ENCODE peak calls at places on chromosomes 12 and 14, in nine cellular contexts. R is H1, O is omental fat pad, W is fibroblast of lung, Y is choroid plexus epithelial cell, B is left lung, S is endothelial cell, U is GM12878, Q is cardiac fibroblast. K is an unnamed sample.

GRCh38 chr12:64461634-64462414 is 9.9 kb downstream of the TBK1 start:
- DNase-seq in R (no peak), W (peak), Q (peak), Y (peak), S (no peak), B (no peak), U (no peak), O (no peak), K (no peak)

GRCh38 chr12:93377252-93377542 is 528 bp upstream of the NUDT4 start:
- DNase-seq in Q (no peak), B (no peak), Y (no peak), S (no peak), O (no peak), W (no peak), R (no peak), U (no peak), K (no peak)

GRCh38 chr14:45400509-45400908 is 147.5 kb upstream of the MIS18BP1 start:
- DNase-seq in R (no peak), W (no peak), Q (no peak), S (no peak), Y (no peak), O (no peak), U (no peak), B (no peak), K (no peak)

GRCh38 chr12:116164263-116164817 is 113.2 kb downstream of the MED13L start:
- DNase-seq in B (no peak), U (no peak), S (no peak), Q (no peak), O (no peak), Y (peak), W (peak), R (no peak), K (no peak)

GRCh38 chr12:54701940-54702592 is 53.9 kb upstream of the DCD start:
- DNase-seq in R (no peak), O (no peak), U (no peak), Y (peak), W (peak), B (no peak), Q (peak), S (no peak), K (no peak)

GRCh38 chr14:71322660-71323250 is 415.5 kb downstream of the PCNX1 start:
- DNase-seq in Y (peak), B (no peak), U (peak), R (no peak), Q (peak), S (no peak), W (peak), O (no peak), K (no peak)

GRCh38 chr14:52640137-52640536 is 55.2 kb downstream of the ERO1A start:
- DNase-seq in R (no peak), S (no peak), Q (no peak), Y (no peak), W (no peak), O (no peak), B (no peak), U (no peak), K (no peak)

GRCh38 chr12:8563383-8563782 is 22.7 kb upstream of the CLEC4E start:
- DNase-seq in U (no peak), O (no peak), Q (no peak), R (no peak), S (no peak), B (no peak), Y (no peak), W (no peak), K (no peak)

GRCh38 chr12:112446008-112446725 is 27.4 kb downstream of the PTPN11 start:
- DNase-seq in S (no peak), W (no peak), Y (no peak), Q (no peak), B (no peak), R (no peak), O (no peak), U (no peak), K (no peak)

GRCh38 chr12:64670856-64671639 is 60.8 kb downstream of the RASSF3 start:
- DNase-seq in W (peak), B (no peak), O (no peak), U (no peak), R (no peak), S (no peak), Q (peak), Y (peak), K (no peak)

GRCh38 chr14:29817767-29818166 is 109.9 kb downstream of the PRKD1 start:
- DNase-seq in Q (no peak), R (no peak), Y (no peak), B (no peak), W (no peak), O (no peak), U (no peak), S (no peak), K (no peak)

GRCh38 chr14:101254805-101255764 is 306.2 kb upstream of the DIO3 start:
- DNase-seq in R (no peak), U (no peak), W (peak), O (no peak), S (no peak), Q (no peak), B (no peak), Y (no peak), K (no peak)

GRCh38 chr14:104706733-104707628 is 17.0 kb upstream of the ADSS1 start:
- DNase-seq in O (no peak), B (no peak), U (no peak), W (no peak), Y (no peak), Q (no peak), R (no peak), S (no peak), K (no peak)

GRCh38 chr14:104707629-104708595 is 16.1 kb upstream of the ADSS1 start:
- DNase-seq in S (no peak), Y (no peak), R (no peak), O (no peak), U (no peak), B (no peak), W (no peak), Q (no peak), K (no peak)

GRCh38 chr14:104710071-104710735 is 13.8 kb upstream of the ADSS1 start:
- DNase-seq in R (no peak), Y (no peak), O (no peak), Q (no peak), B (no peak), W (no peak), S (no peak), U (no peak), K (no peak)

GRCh38 chr14:104708606-104709268 is 15.3 kb upstream of the ADSS1 start:
- DNase-seq in O (peak), B (no peak), Q (peak), W (no peak), Y (peak), R (peak), S (peak), U (no peak), K (peak)

DNA sequence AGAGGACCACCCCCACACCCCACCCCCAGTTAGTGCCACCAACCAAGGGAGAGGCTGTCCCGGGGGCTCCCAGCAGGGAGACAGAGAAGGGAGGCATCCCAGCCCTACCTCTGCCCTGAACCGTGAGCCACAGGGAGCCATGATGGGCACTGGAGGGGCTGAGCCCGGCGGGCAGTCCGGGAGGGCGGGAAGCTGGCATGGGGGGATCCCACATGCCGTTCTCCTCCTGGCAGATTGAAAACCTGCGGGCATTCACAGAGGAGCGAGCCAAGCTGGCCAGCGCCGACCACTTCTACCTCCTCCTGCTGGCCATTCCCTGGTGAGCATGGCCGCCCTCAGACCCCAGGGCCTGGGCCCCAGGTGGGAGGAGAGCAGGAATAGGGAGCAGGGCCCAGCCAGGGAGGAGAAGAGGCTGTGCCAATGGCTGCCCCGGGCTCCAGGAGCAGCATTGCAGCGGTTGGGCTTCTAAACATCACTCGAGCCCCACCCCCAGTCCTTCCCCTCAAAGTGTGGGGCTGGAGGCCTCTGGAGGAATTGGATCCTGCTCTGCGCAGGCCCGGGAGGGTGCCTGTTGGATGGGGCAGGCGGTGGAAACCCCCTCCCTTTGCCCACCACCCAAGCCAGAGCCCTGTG is 14.5 kb upstream of the ADSS1 start:
- DNase-seq in U (no peak), R (no peak), O (no peak), Y (no peak), Q (no peak), B (no peak), S (no peak), W (no peak), K (no peak)
- TF ChIP-seq CTCF in U (no peak), R (no peak), O (no peak), Y (peak), Q (no peak), B (no peak), S (no peak), W (no peak), K (no peak)

DNA sequence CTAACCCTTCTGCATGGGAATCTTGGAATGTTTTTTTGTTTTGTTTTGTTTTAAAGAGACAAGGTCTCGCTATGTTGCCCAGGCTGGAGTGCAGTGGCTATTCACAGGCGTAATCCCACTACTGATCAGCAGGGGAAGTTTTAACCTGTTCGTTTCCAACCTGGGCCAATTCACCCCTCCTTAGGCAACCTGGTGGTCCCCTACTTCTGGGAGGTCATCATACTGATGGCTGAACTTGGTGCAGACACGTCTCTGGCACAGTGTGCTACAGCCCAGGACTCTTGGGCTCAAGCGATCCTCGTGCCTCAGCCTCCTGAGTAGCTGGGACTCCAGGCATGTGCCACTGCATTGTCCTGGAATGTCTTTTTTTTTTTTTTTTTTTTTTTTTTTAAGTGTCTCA is 48.9 kb upstream of the ISM2 start:
- DNase-seq in Y (no peak), W (no peak), S (peak), O (no peak), U (no peak), Q (no peak), B (no peak), R (no peak), K (peak)
- TF ChIP-seq CTCF in Y (peak), W (peak), S (no peak), O (no peak), U (peak), Q (peak), B (no peak), R (peak), K (peak)

DNA sequence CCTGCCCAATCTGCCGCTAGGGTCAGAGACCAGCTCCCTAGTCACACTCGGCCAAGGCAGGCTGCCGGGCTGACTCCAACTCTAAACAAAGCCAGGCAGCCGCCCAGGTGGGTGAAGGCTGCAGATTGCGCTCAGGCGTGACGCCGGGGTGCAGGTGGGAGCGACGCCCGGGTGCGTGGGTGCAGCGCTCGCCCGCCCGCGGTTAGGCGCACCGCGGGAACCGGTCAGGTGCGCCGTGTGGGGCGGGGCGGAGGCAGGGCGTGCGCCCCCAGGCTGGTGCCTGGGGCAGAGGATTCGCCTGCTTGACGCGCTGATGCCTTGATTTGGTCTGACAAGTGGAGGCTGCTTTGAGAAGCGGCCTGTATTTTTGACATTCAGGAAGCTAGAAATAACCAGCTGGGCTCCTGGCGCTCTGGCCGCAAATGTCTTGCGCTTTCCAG is 126.7 kb upstream of the HIF1A start:
- DNase-seq in B (peak), S (peak), O (no peak), Q (no peak), U (peak), R (peak), W (no peak), Y (no peak), K (peak)
- TF ChIP-seq CTCF in B (no peak), S (no peak), O (no peak), Q (no peak), U (no peak), R (peak), W (no peak), Y (no peak), K (peak)

GRCh38 chr14:93544212-93544611 is 113.5 kb downstream of the UNC79 start:
- DNase-seq in O (no peak), W (no peak), U (no peak), Y (no peak), Q (no peak), R (no peak), S (peak), B (no peak), K (no peak)

GRCh38 chr14:93540235-93540634 is 109.5 kb downstream of the UNC79 start:
- DNase-seq in W (no peak), U (no peak), B (no peak), O (no peak), Q (no peak), R (no peak), S (no peak), Y (no peak), K (no peak)

GRCh38 chr14:93548102-93548843 is 117.5 kb downstream of the UNC79 start:
- DNase-seq in B (no peak), U (peak), Y (no peak), S (no peak), O (no peak), Q (no peak), W (no peak), R (no peak), K (no peak)

GRCh38 chr14:93546642-93547041 is 115.9 kb downstream of the UNC79 start:
- DNase-seq in U (no peak), O (no peak), Q (no peak), S (no peak), R (no peak), B (no peak), W (no peak), Y (no peak), K (no peak)

DNA sequence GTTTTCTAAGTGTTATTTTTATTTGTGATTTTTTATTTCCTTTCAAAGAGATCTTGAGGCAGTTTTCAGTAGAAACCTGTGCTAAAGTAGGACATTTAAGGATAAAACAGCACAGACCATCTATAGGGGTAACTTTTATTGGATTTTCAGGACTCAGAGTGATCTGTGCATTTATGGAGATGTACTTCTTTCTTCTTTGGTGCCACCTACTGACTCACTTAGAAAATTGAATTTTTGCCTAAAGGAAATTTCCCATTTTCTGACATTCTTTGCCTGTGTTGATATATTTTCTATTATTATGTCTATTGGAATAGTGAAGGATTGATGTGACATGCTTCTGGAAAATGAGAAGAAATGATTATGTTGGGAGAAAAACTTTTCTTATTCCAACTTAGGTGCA is 113.0 kb downstream of the UNC79 start:
- DNase-seq in R (no peak), W (peak), Y (peak), U (no peak), O (no peak), Q (peak), S (no peak), B (no peak), K (no peak)
- TF ChIP-seq CTCF in R (no peak), W (peak), Y (peak), U (peak), O (no peak), Q (peak), S (peak), B (no peak), K (peak)

GRCh38 chr14:63212209-63212608 is 8.0 kb downstream of the RHOJ start:
- DNase-seq in B (no peak), Y (no peak), U (no peak), W (no peak), S (no peak), R (no peak), O (no peak), Q (no peak), K (no peak)
- TF ChIP-seq CTCF in B (no peak), Y (peak), U (no peak), W (peak), S (peak), R (no peak), O (no peak), Q (no peak), K (peak)

GRCh38 chr12:25115677-25116076 is 79.3 kb downstream of the DNAI7 start:
- DNase-seq in Y (no peak), R (no peak), O (no peak), S (no peak), B (no peak), W (no peak), Q (no peak), U (no peak), K (no peak)

GRCh38 chr12:25121110-25121509 is 73.8 kb downstream of the DNAI7 start:
- DNase-seq in S (no peak), O (no peak), B (no peak), Q (no peak), Y (no peak), U (no peak), R (no peak), W (no peak), K (no peak)

GRCh38 chr12:25123126-25123525 is 71.8 kb downstream of the DNAI7 start:
- DNase-seq in O (no peak), U (no peak), Q (no peak), Y (no peak), B (no peak), R (no peak), S (no peak), W (no peak), K (no peak)

GRCh38 chr12:25121916-25122315 is 73.0 kb downstream of the DNAI7 start:
- DNase-seq in O (no peak), R (no peak), S (no peak), Y (peak), W (peak), U (no peak), Q (peak), B (no peak), K (no peak)

GRCh38 chr12:25119020-25119419 is 75.9 kb downstream of the DNAI7 start:
- DNase-seq in U (no peak), S (no peak), B (no peak), Q (no peak), Y (peak), W (no peak), O (no peak), R (no peak), K (no peak)
- TF ChIP-seq CTCF in U (peak), S (peak), B (no peak), Q (no peak), Y (peak), W (no peak), O (no peak), R (no peak), K (peak)

GRCh38 chr12:29888777-29889176 is 105.0 kb upstream of the TMTC1 start:
- DNase-seq in B (peak), R (no peak), W (no peak), O (no peak), Y (no peak), S (no peak), U (no peak), Q (no peak), K (no peak)

GRCh38 chr12:29891792-29892191 is 108.0 kb upstream of the TMTC1 start:
- DNase-seq in R (no peak), O (no peak), U (no peak), Q (no peak), Y (no peak), S (no peak), B (no peak), W (no peak), K (no peak)

GRCh38 chr12:29893002-29893401 is 109.3 kb upstream of the TMTC1 start:
- DNase-seq in R (no peak), O (no peak), Y (no peak), Q (no peak), S (no peak), B (no peak), W (no peak), U (no peak), K (no peak)

GRCh38 chr12:29889737-29890136 is 106.0 kb upstream of the TMTC1 start:
- DNase-seq in W (peak), R (peak), Y (peak), B (no peak), S (peak), U (no peak), Q (peak), O (peak), K (peak)
- TF ChIP-seq CTCF in W (peak), R (peak), Y (peak), B (peak), S (peak), U (peak), Q (peak), O (no peak), K (peak)

GRCh38 chr14:57189070-57189469 is 79.6 kb downstream of the EXOC5 start:
- DNase-seq in S (no peak), U (no peak), O (no peak), Y (peak), R (no peak), Q (peak), W (peak), B (no peak), K (no peak)
- TF ChIP-seq CTCF in S (no peak), U (no peak), O (no peak), Y (peak), R (peak), Q (peak), W (peak), B (no peak), K (peak)

GRCh38 chr12:33427071-33427470 is 12.5 kb downstream of the SYT10 start:
- DNase-seq in R (no peak), Y (no peak), B (no peak), S (no peak), Q (peak), O (no peak), U (no peak), W (no peak), K (peak)
- TF ChIP-seq CTCF in R (peak), Y (no peak), B (no peak), S (no peak), Q (peak), O (no peak), U (peak), W (no peak), K (peak)

DNA sequence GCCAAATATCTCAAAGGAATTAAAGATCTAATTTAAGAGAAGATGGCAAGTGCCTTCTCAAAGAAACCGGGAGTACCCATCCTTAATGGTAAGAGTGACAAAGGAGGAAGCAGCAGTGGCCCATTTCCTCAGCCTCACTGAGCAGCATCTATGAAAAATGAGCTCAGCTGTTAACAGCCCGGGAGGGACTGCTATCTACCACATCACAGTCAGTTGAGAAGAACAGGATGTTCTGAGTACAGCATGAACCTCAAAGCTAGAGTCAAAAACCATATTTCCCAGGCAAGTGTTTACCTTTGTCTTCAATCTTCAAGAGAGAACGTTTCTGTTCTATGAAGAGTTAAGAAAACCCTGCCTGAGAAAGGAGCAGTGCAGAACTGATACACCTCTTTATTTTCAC is 115.0 kb downstream of the BTG1 start:
- DNase-seq in Y (peak), S (no peak), R (no peak), B (no peak), W (peak), U (peak), O (no peak), Q (peak), K (no peak)
- TF ChIP-seq CTCF in Y (no peak), S (no peak), R (no peak), B (no peak), W (no peak), U (no peak), O (no peak), Q (no peak), K (no peak)